ENCODE peak calls at places on chromosomes 2 and 18, in ten cellular contexts. M is brain microvascular endothelial cell; Q is AG09319; W is heart left ventricle; Z is bronchial epithelial cell; R is kidney; F is CD8-positive, alpha-beta T cell; I is omental fat pad; X is adrenal gland; U is cardiac fibroblast. G is an unnamed sample.

GRCh38 chr2:85269959-85270358 is 57.8 kb downstream of the TGOLN2 start:
- DNase-seq in F (no peak), W (no peak), Z (no peak), U (peak), M (no peak), I (no peak), X (no peak), Q (no peak), R (no peak), G (no peak)

GRCh38 chr2:230161180-230161579 is 58.6 kb downstream of the SP110 start:
- DNase-seq in I (no peak), F (no peak), U (peak), M (no peak), Q (peak), W (no peak), R (no peak), Z (peak), X (no peak), G (no peak)

GRCh38 chr2:27916293-27917015 is 25.9 kb downstream of the BABAM2 start:
- DNase-seq in W (no peak), R (no peak), F (no peak), Z (peak), U (no peak), I (no peak), M (no peak), X (no peak), Q (no peak), G (no peak)

GRCh38 chr18:10377956-10378355 is 76.5 kb upstream of the APCDD1 start:
- DNase-seq in M (no peak), U (no peak), F (no peak), I (no peak), W (no peak), Q (no peak), Z (no peak), X (no peak), R (no peak), G (no peak)

GRCh38 chr2:90645-91312 is 44.5 kb upstream of the FAM110C start:
- DNase-seq in Z (no peak), Q (no peak), W (no peak), X (no peak), U (no peak), M (no peak), I (no peak), F (no peak), R (peak), G (no peak)

GRCh38 chr18:50734886-50735285 is 84.9 kb downstream of the MRO start:
- DNase-seq in R (no peak), I (no peak), U (no peak), Z (no peak), Q (no peak), W (no peak), M (no peak), X (no peak), F (no peak), G (no peak)

GRCh38 chr2:226620176-226620575 is 179.4 kb downstream of the IRS1 start:
- DNase-seq in F (no peak), M (no peak), R (no peak), W (no peak), Q (no peak), X (no peak), I (no peak), Z (no peak), U (no peak), G (no peak)

GRCh38 chr18:55856191-55856590 is 268.2 kb upstream of the TCF4 start:
- DNase-seq in Q (peak), M (peak), F (no peak), X (no peak), R (no peak), I (no peak), Z (peak), W (no peak), U (peak), G (no peak)

GRCh38 chr2:67917332-67918054 is 145.3 kb downstream of the C1D start:
- DNase-seq in Q (peak), W (no peak), F (no peak), I (no peak), M (peak), U (peak), Z (peak), R (no peak), X (no peak), G (no peak)

GRCh38 chr2:33242845-33243244 is 233.6 kb upstream of the RASGRP3 start:
- DNase-seq in M (peak), W (no peak), Z (peak), R (no peak), X (no peak), U (peak), F (no peak), I (no peak), Q (no peak), G (no peak)

GRCh38 chr2:96963316-96963715 is 23.1 kb downstream of the FAM178B start:
- DNase-seq in W (no peak), Z (peak), Q (no peak), U (no peak), I (no peak), X (no peak), R (no peak), F (no peak), M (no peak), G (no peak)

GRCh38 chr2:211468881-211469280 is 912.5 kb downstream of the CPS1 start:
- DNase-seq in F (no peak), Q (no peak), U (no peak), R (no peak), W (no peak), M (no peak), I (no peak), X (no peak), Z (no peak), G (no peak)

GRCh38 chr2:239908744-239909143 is 116.4 kb downstream of the NDUFA10 start:
- DNase-seq in Q (no peak), I (no peak), U (no peak), X (no peak), F (no peak), M (no peak), W (no peak), Z (no peak), R (no peak), G (no peak)

GRCh38 chr2:170845343-170845742 is 28.7 kb downstream of the GAD1 start:
- DNase-seq in Z (no peak), W (no peak), X (no peak), R (no peak), F (no peak), U (no peak), M (no peak), I (no peak), Q (no peak), G (no peak)

GRCh38 chr18:62723666-62724281 is 8.4 kb downstream of the PHLPP1 start:
- DNase-seq in M (no peak), U (no peak), W (no peak), Q (no peak), Z (no peak), R (no peak), X (no peak), F (no peak), I (no peak), G (no peak)

GRCh38 chr2:40093036-40093673 is 314.1 kb upstream of the THUMPD2 start:
- DNase-seq in I (no peak), U (peak), F (no peak), W (no peak), Q (no peak), M (no peak), X (no peak), R (no peak), Z (no peak), G (no peak)

GRCh38 chr2:132430895-132431294 is 14.3 kb downstream of the GPR39 start:
- DNase-seq in U (no peak), R (no peak), I (no peak), X (no peak), W (no peak), Z (peak), F (no peak), Q (no peak), M (no peak), G (no peak)

GRCh38 chr2:38073211-38074005 is 2.5 kb downstream of the CYP1B1 start:
- DNase-seq in Z (no peak), U (peak), F (no peak), X (no peak), R (peak), Q (no peak), I (no peak), M (no peak), W (no peak), G (no peak)

GRCh38 chr2:124607679-124608078 is 582.6 kb downstream of the CNTNAP5 start:
- DNase-seq in W (no peak), Q (no peak), Z (no peak), I (no peak), R (no peak), F (no peak), U (no peak), M (no peak), X (no peak), G (no peak)

GRCh38 chr2:46024146-46024779 is 272.9 kb upstream of the EPAS1 start:
- DNase-seq in Z (no peak), I (no peak), U (no peak), Q (no peak), M (no peak), X (no peak), R (no peak), W (no peak), F (no peak), G (no peak)

GRCh38 chr2:10035053-10035422 is 8.3 kb upstream of the KLF11 start:
- DNase-seq in M (no peak), W (peak), X (no peak), I (no peak), F (no peak), Z (no peak), Q (no peak), U (no peak), R (peak), G (no peak)

GRCh38 chr2:10035633-10036032 is 7.7 kb upstream of the KLF11 start:
- DNase-seq in R (no peak), Q (no peak), W (peak), M (no peak), I (no peak), Z (no peak), F (no peak), X (no peak), U (no peak), G (no peak)

GRCh38 chr2:10034333-10035052 is 8.9 kb upstream of the KLF11 start:
- DNase-seq in M (no peak), I (no peak), U (no peak), X (no peak), F (no peak), Q (no peak), Z (no peak), R (peak), W (no peak), G (no peak)

GRCh38 chr2:10038123-10038522 is 5.2 kb upstream of the KLF11 start:
- DNase-seq in X (no peak), F (no peak), U (no peak), R (peak), Z (no peak), W (peak), M (no peak), Q (no peak), I (no peak), G (no peak)

DNA sequence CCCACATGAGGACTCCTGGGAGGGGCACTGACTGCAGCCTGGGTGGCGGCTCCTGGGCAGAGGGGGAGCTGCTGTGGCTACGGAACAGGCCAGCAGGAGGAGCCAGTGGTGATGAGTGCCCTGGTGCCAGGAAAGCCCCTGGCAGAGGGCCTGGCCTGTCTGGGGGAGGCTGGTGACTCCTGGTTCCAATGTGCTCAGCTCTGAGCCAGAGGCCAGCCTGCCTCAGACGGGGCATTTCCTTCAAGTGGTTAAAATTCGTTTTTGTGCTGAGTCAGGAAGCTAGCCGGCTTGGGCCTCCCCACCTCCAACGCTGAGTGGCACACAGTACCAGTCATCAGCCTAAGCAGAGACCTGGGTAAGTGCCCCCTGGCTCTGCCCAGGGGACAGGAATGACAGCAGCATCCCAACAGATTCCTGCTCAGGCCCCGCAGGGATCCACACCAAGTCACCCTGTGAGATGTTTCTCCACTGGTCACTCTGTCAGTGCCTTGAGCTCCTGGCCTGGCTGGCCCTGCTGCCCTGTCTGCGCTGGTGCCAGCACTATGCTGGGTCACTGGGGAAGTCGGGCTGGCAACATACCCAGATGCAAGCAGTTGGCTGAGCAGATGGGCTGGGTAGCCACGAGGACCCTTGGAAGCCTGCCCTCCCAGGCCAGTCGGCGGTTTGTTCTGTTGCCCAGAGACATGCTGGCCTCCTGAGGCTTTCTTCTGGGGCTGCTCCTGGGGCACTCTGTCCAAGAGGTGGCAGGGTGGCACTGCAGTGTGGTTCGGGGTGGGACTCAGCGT is 7.1 kb upstream of the KLF11 start:
- DNase-seq in I (peak), U (peak), Q (peak), X (peak), R (peak), W (peak), M (peak), Z (peak), F (peak), G (no peak)
- TF ChIP-seq CTCF in I (no peak), U (peak), Q (peak), X (peak), R (peak), W (peak), M (peak), Z (peak), F (no peak), G (peak)

GRCh38 chr2:232218778-232219495 is 159.6 kb upstream of the ALPP start:
- DNase-seq in M (no peak), W (no peak), Z (no peak), F (no peak), R (no peak), U (no peak), Q (no peak), I (no peak), X (no peak), G (no peak)
- TF ChIP-seq CTCF in M (no peak), W (no peak), Z (no peak), F (no peak), R (no peak), U (no peak), Q (no peak), I (no peak), X (no peak), G (no peak)

DNA sequence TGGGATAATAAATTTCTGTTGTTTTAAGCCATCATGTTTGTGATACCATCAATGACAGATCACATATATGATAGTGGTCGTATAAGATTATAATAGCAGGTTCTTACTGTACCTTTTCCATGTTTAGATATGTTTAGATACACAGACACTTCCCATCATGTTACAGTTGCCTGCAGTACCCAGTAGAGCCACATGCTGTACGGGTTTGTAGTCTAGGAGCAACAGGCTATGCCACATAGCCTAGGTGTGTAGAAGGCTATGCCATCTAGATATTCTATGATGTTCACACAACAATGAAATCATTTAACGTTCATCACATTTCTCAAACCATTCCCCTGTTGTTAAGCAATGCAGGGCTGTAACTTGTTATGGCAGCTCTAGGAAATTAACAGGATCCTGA is 132.9 kb upstream of the SH3BP4 start:
- DNase-seq in X (no peak), I (no peak), Z (no peak), U (no peak), Q (no peak), W (no peak), M (no peak), F (no peak), R (no peak), G (no peak)
- TF ChIP-seq CTCF in X (no peak), I (no peak), Z (peak), U (peak), Q (no peak), W (peak), M (peak), F (no peak), R (no peak), G (no peak)

GRCh38 chr2:220117010-220117409 is 489.6 kb downstream of the SLC4A3 start:
- DNase-seq in F (no peak), U (no peak), W (no peak), M (no peak), X (no peak), Z (no peak), Q (no peak), R (no peak), I (no peak), G (no peak)

GRCh38 chr2:220120004-220120403 is 492.6 kb downstream of the SLC4A3 start:
- DNase-seq in M (no peak), Z (peak), Q (no peak), X (no peak), F (no peak), W (no peak), U (no peak), I (no peak), R (no peak), G (no peak)

GRCh38 chr2:220114443-220114842 is 487.0 kb downstream of the SLC4A3 start:
- DNase-seq in F (no peak), Q (no peak), R (no peak), M (no peak), Z (no peak), I (no peak), W (no peak), X (no peak), U (no peak), G (no peak)
- TF ChIP-seq CTCF in F (no peak), Q (no peak), R (no peak), M (no peak), Z (no peak), I (no peak), W (no peak), X (no peak), U (no peak), G (no peak)

GRCh38 chr2:100902833-100903405 is 83.0 kb downstream of the NPAS2 start:
- DNase-seq in R (no peak), W (peak), U (peak), Z (peak), F (no peak), I (no peak), X (peak), Q (peak), M (peak), G (no peak)
- TF ChIP-seq CTCF in R (no peak), W (no peak), U (peak), Z (no peak), F (no peak), I (no peak), X (peak), Q (peak), M (peak), G (no peak)

DNA sequence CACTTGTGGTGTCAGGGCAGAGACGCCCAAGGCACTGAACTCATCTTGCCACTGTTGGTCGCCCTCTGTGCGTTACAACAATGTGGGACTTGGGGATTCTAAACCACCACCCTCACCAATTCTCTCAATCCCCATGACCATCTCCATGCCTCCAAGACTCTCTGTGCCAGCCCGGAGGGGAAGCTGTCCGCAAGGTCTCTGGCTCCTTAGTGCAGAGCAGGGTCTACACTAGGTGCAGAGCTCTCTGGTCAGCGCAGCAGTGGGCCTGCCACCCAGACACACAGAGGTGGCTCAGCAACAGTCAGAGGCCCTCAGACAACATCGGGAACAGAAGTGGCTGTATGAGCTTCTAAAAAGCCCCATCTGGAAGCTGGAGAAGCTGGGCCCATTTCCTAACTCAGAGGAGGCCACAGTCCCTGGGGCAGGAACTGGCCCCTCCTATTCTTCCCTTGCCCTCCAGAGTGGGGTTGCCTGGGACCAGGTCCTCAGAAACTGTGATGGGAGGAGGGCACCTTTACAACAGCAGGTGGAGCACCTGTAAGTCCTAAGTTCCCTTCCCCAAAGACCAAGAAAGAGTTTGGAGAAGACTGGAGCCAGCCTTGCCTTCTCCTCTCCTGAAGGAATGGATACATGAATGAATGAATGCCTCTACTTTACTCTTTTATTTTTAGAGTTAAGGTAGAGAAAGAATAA is 37.7 kb downstream of the SERTAD2 start:
- DNase-seq in F (no peak), M (no peak), Q (no peak), W (no peak), I (no peak), X (no peak), Z (no peak), R (no peak), U (no peak), G (no peak)
- TF ChIP-seq CTCF in F (no peak), M (no peak), Q (no peak), W (no peak), I (no peak), X (no peak), Z (peak), R (no peak), U (no peak), G (no peak)

GRCh38 chr18:23779696-23780303 is 90.5 kb downstream of the LAMA3 start:
- DNase-seq in Z (peak), W (no peak), Q (no peak), F (no peak), M (peak), X (no peak), I (no peak), U (peak), R (no peak), G (no peak)
- TF ChIP-seq CTCF in Z (no peak), W (no peak), Q (no peak), F (no peak), M (peak), X (no peak), I (no peak), U (no peak), R (no peak), G (no peak)

G was measured in GM13977.